ENCODE peak calls at places on chromosomes 16 and 17, in ten cellular contexts. One of them, this sample, is unnamed.

GRCh38 chr16:80273635-80274538 is 266.9 kb upstream of the DYNLRB2 start:
- DNase-seq in skeletal muscle cell: peak; percentile 71
- DNase-seq in NCI-H2029: no peak
- DNase-seq in activated CD8-positive, alpha-beta memory T cell treated with anti-CD3 and anti-CD28 coated beads for 1 hour: no peak
- DNase-seq in NCI-H1092 treated with DMSO at 0.1 percent for 48 hours: no peak
- DNase-seq in HTR-8/SVneo: peak; percentile 21
- DNase-seq in ACHN: no peak
- DNase-seq in activated naive CD8-positive, alpha-beta T cell treated with anti-CD3 and anti-CD28 coated beads, Interleukin-2, amount 50 U/mL, for 24 hours: no peak
- DNase-seq in cardiac muscle cell: peak; percentile 2
- DNase-seq in trophoblast cell: no peak
- DNase-seq in this sample: no peak

GRCh38 chr17:1865252-1866037 is 35.6 kb downstream of the RPA1 start:
- DNase-seq in cardiac muscle cell: peak; percentile 49
- DNase-seq in activated CD8-positive, alpha-beta memory T cell treated with anti-CD3 and anti-CD28 coated beads for 1 hour: peak; percentile 8
- DNase-seq in NCI-H2029: no peak
- DNase-seq in ACHN: peak; percentile 61
- DNase-seq in HTR-8/SVneo: peak; percentile 57
- DNase-seq in NCI-H1092 treated with DMSO at 0.1 percent for 48 hours: no peak
- DNase-seq in trophoblast cell: peak; percentile 85
- DNase-seq in activated naive CD8-positive, alpha-beta T cell treated with anti-CD3 and anti-CD28 coated beads, Interleukin-2, amount 50 U/mL, for 24 hours: peak; percentile 44
- DNase-seq in skeletal muscle cell: no peak
- DNase-seq in this sample: peak; percentile 33

GRCh38 chr16:62741692-62742091 is 705.5 kb upstream of the CDH8 start:
- DNase-seq in NCI-H1092 treated with DMSO at 0.1 percent for 48 hours: no peak
- DNase-seq in skeletal muscle cell: no peak
- DNase-seq in HTR-8/SVneo: no peak
- DNase-seq in ACHN: no peak
- DNase-seq in NCI-H2029: no peak
- DNase-seq in activated CD8-positive, alpha-beta memory T cell treated with anti-CD3 and anti-CD28 coated beads for 1 hour: no peak
- DNase-seq in cardiac muscle cell: no peak
- DNase-seq in trophoblast cell: no peak
- DNase-seq in activated naive CD8-positive, alpha-beta T cell treated with anti-CD3 and anti-CD28 coated beads, Interleukin-2, amount 50 U/mL, for 24 hours: no peak
- DNase-seq in this sample: no peak

GRCh38 chr16:84277244-84277823 is 17.3 kb upstream of the WFDC1 start:
- DNase-seq in NCI-H2029: no peak
- DNase-seq in HTR-8/SVneo: peak; percentile 65
- DNase-seq in NCI-H1092 treated with DMSO at 0.1 percent for 48 hours: peak; percentile 51
- DNase-seq in skeletal muscle cell: no peak
- DNase-seq in trophoblast cell: peak; percentile 80
- DNase-seq in cardiac muscle cell: peak; percentile 66
- DNase-seq in activated naive CD8-positive, alpha-beta T cell treated with anti-CD3 and anti-CD28 coated beads, Interleukin-2, amount 50 U/mL, for 24 hours: peak; percentile 82
- DNase-seq in ACHN: peak; percentile 59
- DNase-seq in activated CD8-positive, alpha-beta memory T cell treated with anti-CD3 and anti-CD28 coated beads for 1 hour: peak; percentile 60
- DNase-seq in this sample: peak; percentile 83

GRCh38 chr16:6977906-6978305 is 354.7 kb upstream of the RBFOX1 start:
- DNase-seq in cardiac muscle cell: no peak
- DNase-seq in activated naive CD8-positive, alpha-beta T cell treated with anti-CD3 and anti-CD28 coated beads, Interleukin-2, amount 50 U/mL, for 24 hours: no peak
- DNase-seq in skeletal muscle cell: no peak
- DNase-seq in HTR-8/SVneo: no peak
- DNase-seq in trophoblast cell: peak; percentile 6
- DNase-seq in activated CD8-positive, alpha-beta memory T cell treated with anti-CD3 and anti-CD28 coated beads for 1 hour: no peak
- DNase-seq in NCI-H2029: no peak
- DNase-seq in NCI-H1092 treated with DMSO at 0.1 percent for 48 hours: no peak
- DNase-seq in ACHN: no peak
- DNase-seq in this sample: no peak

GRCh38 chr17:78940241-78940640 is 15.1 kb upstream of the TIMP2 start:
- DNase-seq in skeletal muscle cell: no peak
- DNase-seq in activated naive CD8-positive, alpha-beta T cell treated with anti-CD3 and anti-CD28 coated beads, Interleukin-2, amount 50 U/mL, for 24 hours: no peak
- DNase-seq in NCI-H1092 treated with DMSO at 0.1 percent for 48 hours: no peak
- DNase-seq in trophoblast cell: no peak
- DNase-seq in cardiac muscle cell: no peak
- DNase-seq in NCI-H2029: no peak
- DNase-seq in activated CD8-positive, alpha-beta memory T cell treated with anti-CD3 and anti-CD28 coated beads for 1 hour: no peak
- DNase-seq in HTR-8/SVneo: no peak
- DNase-seq in ACHN: no peak
- DNase-seq in this sample: no peak

GRCh38 chr17:82874011-82874835 is 34.4 kb upstream of the ZNF750 start:
- DNase-seq in HTR-8/SVneo: no peak
- DNase-seq in NCI-H2029: no peak
- DNase-seq in trophoblast cell: peak; percentile 91
- DNase-seq in skeletal muscle cell: no peak
- DNase-seq in activated naive CD8-positive, alpha-beta T cell treated with anti-CD3 and anti-CD28 coated beads, Interleukin-2, amount 50 U/mL, for 24 hours: no peak
- DNase-seq in ACHN: no peak
- DNase-seq in cardiac muscle cell: no peak
- DNase-seq in NCI-H1092 treated with DMSO at 0.1 percent for 48 hours: no peak
- DNase-seq in activated CD8-positive, alpha-beta memory T cell treated with anti-CD3 and anti-CD28 coated beads for 1 hour: no peak
- DNase-seq in this sample: no peak

GRCh38 chr17:75481194-75482059 is 25.0 kb downstream of the TMEM94 start:
- DNase-seq in NCI-H2029: no peak
- DNase-seq in ACHN: no peak
- DNase-seq in activated CD8-positive, alpha-beta memory T cell treated with anti-CD3 and anti-CD28 coated beads for 1 hour: no peak
- DNase-seq in activated naive CD8-positive, alpha-beta T cell treated with anti-CD3 and anti-CD28 coated beads, Interleukin-2, amount 50 U/mL, for 24 hours: no peak
- DNase-seq in NCI-H1092 treated with DMSO at 0.1 percent for 48 hours: no peak
- DNase-seq in trophoblast cell: no peak
- DNase-seq in skeletal muscle cell: no peak
- DNase-seq in cardiac muscle cell: no peak
- DNase-seq in HTR-8/SVneo: no peak
- DNase-seq in this sample: no peak

GRCh38 chr16:82229800-82230619 is 60.0 kb upstream of the MPHOSPH6 start:
- DNase-seq in trophoblast cell: peak; percentile 84
- DNase-seq in cardiac muscle cell: peak; percentile 88
- DNase-seq in HTR-8/SVneo: peak; percentile 67
- DNase-seq in skeletal muscle cell: peak; percentile 11
- DNase-seq in ACHN: peak; percentile 77
- DNase-seq in NCI-H1092 treated with DMSO at 0.1 percent for 48 hours: peak; percentile 69
- DNase-seq in NCI-H2029: peak; percentile 12
- DNase-seq in activated naive CD8-positive, alpha-beta T cell treated with anti-CD3 and anti-CD28 coated beads, Interleukin-2, amount 50 U/mL, for 24 hours: peak; percentile 76
- DNase-seq in activated CD8-positive, alpha-beta memory T cell treated with anti-CD3 and anti-CD28 coated beads for 1 hour: peak; percentile 48
- DNase-seq in this sample: peak; percentile 83

GRCh38 chr16:65667013-65667578 is 545.2 kb upstream of the CDH11 start:
- DNase-seq in HTR-8/SVneo: no peak
- DNase-seq in activated CD8-positive, alpha-beta memory T cell treated with anti-CD3 and anti-CD28 coated beads for 1 hour: no peak
- DNase-seq in trophoblast cell: no peak
- DNase-seq in activated naive CD8-positive, alpha-beta T cell treated with anti-CD3 and anti-CD28 coated beads, Interleukin-2, amount 50 U/mL, for 24 hours: no peak
- DNase-seq in NCI-H1092 treated with DMSO at 0.1 percent for 48 hours: peak; percentile 1
- DNase-seq in NCI-H2029: no peak
- DNase-seq in cardiac muscle cell: peak; percentile 67
- DNase-seq in skeletal muscle cell: no peak
- DNase-seq in ACHN: no peak
- DNase-seq in this sample: peak; percentile 59

This sample was measured in testis.